ENCODE peak calls at places on chromosomes 16 and 17, in seven cellular contexts. B is EH; V is effector memory CD8-positive, alpha-beta T cell; C is MM.1S; D is tibial artery; M is choroid plexus epithelial cell; N is endothelial cell. T is an unnamed sample.

GRCh38 chr17:50258647-50259483 is 15.4 kb upstream of the TMEM92 start:
- DNase-seq in C (no peak), V (no peak), N (no peak), B (peak), M (peak), D (peak), T (no peak)

GRCh38 chr17:229130-229944 is 47.9 kb upstream of the DOC2B start:
- DNase-seq in V (no peak), M (peak), B (peak), N (no peak), C (no peak), D (no peak), T (no peak)

GRCh38 chr16:87412371-87412995 is 20.3 kb downstream of the MAP1LC3B start:
- DNase-seq in B (no peak), D (peak), V (no peak), M (no peak), N (no peak), C (no peak), T (no peak)

GRCh38 chr17:56110463-56111138 is 42.7 kb upstream of the ANKFN1 start:
- DNase-seq in D (no peak), M (no peak), N (no peak), B (no peak), V (no peak), C (no peak), T (no peak)

GRCh38 chr17:73798111-73798748 is 154.0 kb upstream of the SDK2 start:
- DNase-seq in V (no peak), B (peak), M (peak), D (no peak), C (no peak), N (no peak), T (no peak)

GRCh38 chr17:1047177-1047885 is 50.4 kb downstream of the TIMM22 start:
- DNase-seq in N (no peak), B (peak), D (peak), M (peak), V (no peak), C (no peak), T (no peak)

GRCh38 chr17:39740357-39741111 is 2.8 kb downstream of the GRB7 start:
- DNase-seq in C (no peak), D (no peak), V (no peak), N (no peak), M (peak), B (peak), T (no peak)

GRCh38 chr16:89052191-89052787 is 41.4 kb upstream of the ACSF3 start:
- DNase-seq in B (no peak), V (no peak), C (no peak), N (no peak), M (no peak), D (no peak), T (no peak)

GRCh38 chr17:13531701-13532100 is 70.0 kb downstream of the HS3ST3A1 start:
- DNase-seq in D (no peak), C (no peak), M (no peak), N (no peak), V (no peak), B (no peak), T (no peak)

GRCh38 chr17:81253358-81254131 is 14.4 kb downstream of the NDUFAF8 start:
- DNase-seq in D (no peak), B (peak), M (peak), V (peak), C (no peak), N (peak), T (peak)

GRCh38 chr16:57884655-57885133 is 82.4 kb upstream of the KIFC3 start:
- DNase-seq in B (no peak), V (no peak), C (no peak), N (no peak), M (no peak), D (no peak), T (no peak)

GRCh38 chr16:81315271-81316175 is 761 bp downstream of the GAN start:
- DNase-seq in D (peak), M (peak), C (peak), N (peak), V (peak), B (peak), T (peak)

GRCh38 chr16:49604602-49605001 is 231.0 kb downstream of the C16orf78 start:
- DNase-seq in V (no peak), M (no peak), C (no peak), B (no peak), N (no peak), D (no peak), T (no peak)

GRCh38 chr16:54160252-54160860 is 126.2 kb downstream of the IRX3 start:
- DNase-seq in B (no peak), C (no peak), D (no peak), N (no peak), M (no peak), V (no peak), T (no peak)

GRCh38 chr16:51326131-51326856 is 175.2 kb upstream of the SALL1 start:
- DNase-seq in B (peak), D (no peak), M (peak), N (no peak), V (no peak), C (no peak), T (no peak)

GRCh38 chr17:19415311-19415710 is 4.3 kb downstream of the RNF112 start:
- DNase-seq in N (no peak), B (no peak), M (no peak), C (no peak), D (no peak), V (no peak), T (no peak)

GRCh38 chr17:29802256-29802655 is 127.8 kb downstream of the SSH2 start:
- DNase-seq in D (no peak), B (no peak), C (no peak), N (no peak), M (no peak), V (no peak), T (no peak)

GRCh38 chr16:2946649-2947048 is 17.4 kb upstream of the KREMEN2 start:
- DNase-seq in D (no peak), N (no peak), M (no peak), B (no peak), V (no peak), C (no peak), T (no peak)

GRCh38 chr17:68840073-68840472 is 115.1 kb downstream of the ABCA8 start:
- DNase-seq in V (no peak), M (no peak), N (no peak), D (no peak), B (no peak), C (no peak), T (no peak)

GRCh38 chr17:21140911-21141310 is 14.1 kb downstream of the DHRS7B start:
- DNase-seq in D (no peak), C (no peak), B (no peak), V (no peak), N (no peak), M (no peak), T (no peak)

GRCh38 chr16:2690852-2691251 is 8.5 kb downstream of the KCTD5 start:
- DNase-seq in V (no peak), C (no peak), M (no peak), N (no peak), B (no peak), D (no peak), T (no peak)

GRCh38 chr17:69175262-69175811 is 33.6 kb upstream of the ABCA6 start:
- DNase-seq in C (no peak), V (no peak), M (no peak), N (no peak), B (no peak), D (no peak), T (no peak)

GRCh38 chr16:22050963-22051362 is 41.4 kb upstream of the VWA3A start:
- DNase-seq in M (no peak), V (no peak), D (no peak), N (no peak), C (no peak), B (no peak), T (no peak)

GRCh38 chr17:2755941-2756724 is 6.7 kb upstream of the CCDC92B start:
- DNase-seq in D (no peak), M (no peak), C (no peak), V (no peak), N (peak), B (no peak), T (no peak)

GRCh38 chr16:89045881-89046280 is 47.8 kb upstream of the ACSF3 start:
- DNase-seq in M (no peak), V (no peak), B (no peak), C (no peak), N (no peak), D (no peak), T (no peak)

GRCh38 chr16:22001591-22001990 is 675 bp upstream of the PDZD9 start:
- DNase-seq in D (no peak), N (no peak), M (peak), B (peak), C (no peak), V (no peak), T (no peak)

GRCh38 chr16:61014869-61015268 is 1021.4 kb downstream of the CDH8 start:
- DNase-seq in M (no peak), C (no peak), V (no peak), D (no peak), B (no peak), N (peak), T (peak)

GRCh38 chr17:64380985-64381384 is 9.7 kb downstream of the PECAM1 start:
- DNase-seq in M (no peak), B (no peak), C (no peak), N (no peak), D (no peak), V (no peak), T (no peak)

GRCh38 chr16:66380421-66380820 is 13.9 kb downstream of the CDH5 start:
- DNase-seq in D (peak), V (no peak), B (no peak), C (no peak), M (no peak), N (no peak), T (no peak)

GRCh38 chr16:79707867-79708266 is 107.3 kb upstream of the MAF start:
- DNase-seq in C (no peak), V (no peak), D (peak), B (no peak), N (no peak), M (no peak), T (no peak)

GRCh38 chr16:30585022-30585399 is 486 bp downstream of the ZNF785 start:
- DNase-seq in C (no peak), M (peak), N (peak), D (no peak), V (no peak), B (no peak), T (no peak)

GRCh38 chr17:17940451-17940911 is 31.7 kb downstream of the TOM1L2 start:
- DNase-seq in V (no peak), B (peak), N (no peak), C (no peak), D (no peak), M (peak), T (no peak)

GRCh38 chr17:80468781-80469533 is 7.5 kb downstream of the NPTX1 start:
- DNase-seq in D (no peak), B (no peak), C (no peak), V (no peak), N (no peak), M (no peak), T (peak)

GRCh38 chr16:78307824-78308528 is 208.5 kb downstream of the WWOX start:
- DNase-seq in N (no peak), M (no peak), D (no peak), V (no peak), C (no peak), B (no peak), T (no peak)

GRCh38 chr16:82630219-82630618 is 3.5 kb downstream of the CDH13 start:
- DNase-seq in B (peak), M (no peak), D (no peak), C (no peak), V (no peak), N (no peak), T (no peak)

GRCh38 chr17:1597861-1598342 is 30.7 kb downstream of the SLC43A2 start:
- DNase-seq in N (no peak), M (no peak), D (no peak), B (no peak), C (no peak), V (no peak), T (no peak)

GRCh38 chr16:1154291-1154886 is 1.5 kb downstream of the CACNA1H start:
- DNase-seq in C (no peak), D (peak), M (no peak), B (no peak), N (no peak), V (no peak), T (no peak)

GRCh38 chr16:52825882-52826281 is 226.8 kb downstream of the CHD9NB start:
- DNase-seq in N (no peak), D (no peak), B (no peak), M (no peak), V (no peak), C (no peak), T (no peak)

GRCh38 chr17:79382313-79382712 is 228.5 kb downstream of the RBFOX3 start:
- DNase-seq in N (no peak), C (no peak), D (no peak), V (no peak), B (no peak), M (no peak), T (no peak)